ENCODE peak calls at places on chromosome X, in five cellular contexts. Z is substantia nigra, D is IMR-90, E is cardiac muscle cell, K is kidney tubule cell. O is an unnamed sample.

GRCh38 chrX:13110427-13111324 is 66.3 kb upstream of the FAM9C start:
- DNase-seq in Z (no peak), D (peak), E (peak), K (peak), O (no peak)

GRCh38 chrX:39559229-39559628 is 538.5 kb downstream of the BCOR start:
- DNase-seq in Z (no peak), D (peak), E (no peak), K (peak), O (no peak)

GRCh38 chrX:70042399-70043371 is 7.1 kb downstream of the AWAT2 start:
- DNase-seq in Z (no peak), D (peak), E (peak), K (peak), O (no peak)

GRCh38 chrX:4179031-4179430 is 465.6 kb upstream of the PRKX start:
- DNase-seq in Z (no peak), D (no peak), E (no peak), K (no peak), O (no peak)

GRCh38 chrX:10597871-10598270 is 22.5 kb downstream of the MID1 start:
- DNase-seq in Z (peak), D (peak), E (peak), K (no peak), O (no peak)

GRCh38 chrX:110394653-110395052 is 36.0 kb downstream of the RTL9 start:
- DNase-seq in Z (no peak), D (peak), E (peak), K (peak), O (no peak)

GRCh38 chrX:130539721-130540321 is 138.0 kb downstream of the RBMX2 start:
- DNase-seq in Z (peak), D (peak), E (peak), K (peak), O (peak)

GRCh38 chrX:48736303-48736702 is 25.2 kb upstream of the GLOD5 start:
- DNase-seq in Z (no peak), D (no peak), E (no peak), K (no peak), O (no peak)

GRCh38 chrX:9465380-9466114 is 689 bp downstream of the TBL1X start:
- DNase-seq in Z (peak), D (no peak), E (no peak), K (peak), O (peak)

GRCh38 chrX:151983186-151983585 is 8.7 kb upstream of the GABRE start:
- DNase-seq in Z (no peak), D (no peak), E (no peak), K (peak), O (no peak)

GRCh38 chrX:121579016-121579760 is 531.8 kb downstream of the GLUD2 start:
- DNase-seq in Z (peak), D (no peak), E (peak), K (peak), O (no peak)

GRCh38 chrX:2401590-2402360 is 99.0 kb downstream of the DHRSX start:
- DNase-seq in Z (no peak), D (no peak), E (no peak), K (peak), O (no peak)

GRCh38 chrX:149982310-149982709 is 44.0 kb upstream of the EOLA2 start:
- DNase-seq in Z (no peak), D (no peak), E (no peak), K (peak), O (no peak)

GRCh38 chrX:80816051-80816450 is 6.4 kb upstream of the BRWD3 start:
- DNase-seq in Z (no peak), D (no peak), E (no peak), K (no peak), O (no peak)

GRCh38 chrX:6071755-6072154 is 156.9 kb downstream of the NLGN4X start:
- DNase-seq in Z (no peak), D (no peak), E (no peak), K (no peak), O (no peak)

GRCh38 chrX:132443196-132443595 is 45.6 kb downstream of the MBNL3 start:
- DNase-seq in Z (no peak), D (no peak), E (no peak), K (no peak), O (no peak)

GRCh38 chrX:41906515-41907165 is 16.7 kb downstream of the CASK start:
- DNase-seq in Z (no peak), D (no peak), E (peak), K (peak), O (no peak)

GRCh38 chrX:114584434-114584943 is 603 bp downstream of the HTR2C start:
- DNase-seq in Z (no peak), D (no peak), E (peak), K (no peak), O (no peak)

GRCh38 chrX:153832732-153833131 is 2.4 kb upstream of the PDZD4 start:
- DNase-seq in Z (no peak), D (no peak), E (no peak), K (no peak), O (no peak)

GRCh38 chrX:12307961-12308360 is 169.7 kb downstream of the FRMPD4 start:
- DNase-seq in Z (no peak), D (no peak), E (no peak), K (no peak), O (no peak)

GRCh38 chrX:119030990-119031389 is 41.8 kb upstream of the CT47C1 start:
- DNase-seq in Z (no peak), D (no peak), E (no peak), K (no peak), O (no peak)

GRCh38 chrX:93673056-93673868 is at the start of gene NAP1L3:
- DNase-seq in Z (peak), D (peak), E (peak), K (peak), O (peak)

GRCh38 chrX:39296472-39296871 is 495.2 kb downstream of the MID1IP1 start:
- DNase-seq in Z (no peak), D (no peak), E (no peak), K (no peak), O (no peak)

GRCh38 chrX:39816871-39817731 is 280.7 kb downstream of the BCOR start:
- DNase-seq in Z (peak), D (peak), E (peak), K (no peak), O (no peak)

GRCh38 chrX:16750136-16750535 is 30.7 kb downstream of the SYAP1 start:
- DNase-seq in Z (no peak), D (no peak), E (no peak), K (no peak), O (no peak)

GRCh38 chrX:31165241-31166035 is 93.6 kb upstream of the FTHL17 start:
- DNase-seq in Z (no peak), D (peak), E (peak), K (no peak), O (no peak)

GRCh38 chrX:122890729-122891128 is 293.3 kb upstream of the GRIA3 start:
- DNase-seq in Z (no peak), D (no peak), E (no peak), K (no peak), O (no peak)

GRCh38 chrX:55169782-55170181 is 50.4 kb upstream of the PAGE5 start:
- DNase-seq in Z (no peak), D (no peak), E (no peak), K (no peak), O (no peak)

GRCh38 chrX:17597836-17598434 is 139.4 kb upstream of the SCML1 start:
- DNase-seq in Z (peak), D (no peak), E (peak), K (peak), O (no peak)

GRCh38 chrX:155747520-155747919 is 133.6 kb upstream of the VAMP7 start:
- DNase-seq in Z (no peak), D (no peak), E (peak), K (peak), O (no peak)